ENCODE peak calls at places on chromosomes 5 and 9, in five cellular contexts. G is HL-60; A is WERI-Rb-1; W is CD8-positive, alpha-beta T cell; U is upper lobe of right lung. P is an unnamed sample.

GRCh38 chr9:87872079-87872624 is 10.5 kb upstream of the SPATA31E1 start:
- DNase-seq in G (no peak), A (peak; percentile 25), W (no peak), U (no peak), P (peak; percentile 46)

GRCh38 chr5:93307557-93307956 is 273.5 kb downstream of the NR2F1-AS1 start:
- DNase-seq in G (no peak), A (no peak), W (no peak), U (no peak), P (no peak)

GRCh38 chr5:7597058-7597457 is 201.1 kb downstream of the ADCY2 start:
- DNase-seq in G (no peak), A (no peak), W (no peak), U (no peak), P (no peak)

GRCh38 chr5:142104491-142104890 is 4.1 kb upstream of the NDFIP1 start:
- DNase-seq in G (no peak), A (no peak), W (no peak), U (no peak), P (no peak)

GRCh38 chr5:143879646-143880045 is 67.7 kb downstream of the HMHB1 start:
- DNase-seq in G (no peak), A (no peak), W (no peak), U (no peak), P (no peak)

GRCh38 chr9:19768798-19769197 is 20.0 kb downstream of the SLC24A2 start:
- DNase-seq in G (no peak), A (no peak), W (no peak), U (no peak), P (no peak)

GRCh38 chr5:18314192-18314778 is 680.0 kb downstream of the TAF11L14 start:
- DNase-seq in G (no peak), A (no peak), W (no peak), U (no peak), P (no peak)

GRCh38 chr5:15285901-15286583 is 213.9 kb upstream of the FBXL7 start:
- DNase-seq in G (no peak), A (no peak), W (no peak), U (no peak), P (no peak)

GRCh38 chr5:20166496-20166895 is 178.5 kb upstream of the CDH18 start:
- DNase-seq in G (no peak), A (peak; percentile 58), W (no peak), U (no peak), P (no peak)

GRCh38 chr5:13957032-13957645 is 12.7 kb upstream of the DNAH5 start:
- DNase-seq in G (peak; percentile 26), A (peak; percentile 65), W (no peak), U (no peak), P (peak; percentile 51)

GRCh38 chr5:78758169-78758839 is 109.7 kb upstream of the LHFPL2 start:
- DNase-seq in G (no peak), A (no peak), W (no peak), U (no peak), P (no peak)

GRCh38 chr5:78755822-78756429 is 107.4 kb upstream of the LHFPL2 start:
- DNase-seq in G (no peak), A (no peak), W (no peak), U (no peak), P (no peak)

GRCh38 chr5:78756853-78757252 is 108.3 kb upstream of the LHFPL2 start:
- DNase-seq in G (no peak), A (no peak), W (no peak), U (no peak), P (no peak)

GRCh38 chr5:78754655-78755054 is 106.1 kb upstream of the LHFPL2 start:
- DNase-seq in G (no peak), A (no peak), W (no peak), U (no peak), P (no peak)

GRCh38 chr5:78757269-78758053 is 108.9 kb upstream of the LHFPL2 start:
- DNase-seq in G (no peak), A (no peak), W (no peak), U (no peak), P (no peak)
- H3K4me3 ChIP-seq in G (no peak overlapping the region), A (no peak overlapping the region), W (no peak overlapping the region), U (no peak overlapping the region), P (no peak overlapping the region)

GRCh38 chr5:96663608-96664007 is 1.4 kb downstream of the CAST start:
- DNase-seq in G (no peak), A (no peak), W (no peak), U (no peak), P (peak; percentile 37)

GRCh38 chr5:96658272-96658671 is 3.9 kb upstream of the CAST start:
- DNase-seq in G (no peak), A (no peak), W (no peak), U (no peak), P (no peak)

GRCh38 chr5:96662725-96663513 is 743 bp downstream of the CAST start:
- DNase-seq in G (peak; percentile 67), A (peak; percentile 81), W (peak; percentile 73), U (peak; percentile 96), P (peak; percentile 95)

GRCh38 chr5:96661841-96662724 is at the start of gene CAST:
- DNase-seq in G (peak; percentile 54), A (peak; percentile 76), W (peak; percentile 50), U (peak; percentile 98), P (peak; percentile 92)

DNA sequence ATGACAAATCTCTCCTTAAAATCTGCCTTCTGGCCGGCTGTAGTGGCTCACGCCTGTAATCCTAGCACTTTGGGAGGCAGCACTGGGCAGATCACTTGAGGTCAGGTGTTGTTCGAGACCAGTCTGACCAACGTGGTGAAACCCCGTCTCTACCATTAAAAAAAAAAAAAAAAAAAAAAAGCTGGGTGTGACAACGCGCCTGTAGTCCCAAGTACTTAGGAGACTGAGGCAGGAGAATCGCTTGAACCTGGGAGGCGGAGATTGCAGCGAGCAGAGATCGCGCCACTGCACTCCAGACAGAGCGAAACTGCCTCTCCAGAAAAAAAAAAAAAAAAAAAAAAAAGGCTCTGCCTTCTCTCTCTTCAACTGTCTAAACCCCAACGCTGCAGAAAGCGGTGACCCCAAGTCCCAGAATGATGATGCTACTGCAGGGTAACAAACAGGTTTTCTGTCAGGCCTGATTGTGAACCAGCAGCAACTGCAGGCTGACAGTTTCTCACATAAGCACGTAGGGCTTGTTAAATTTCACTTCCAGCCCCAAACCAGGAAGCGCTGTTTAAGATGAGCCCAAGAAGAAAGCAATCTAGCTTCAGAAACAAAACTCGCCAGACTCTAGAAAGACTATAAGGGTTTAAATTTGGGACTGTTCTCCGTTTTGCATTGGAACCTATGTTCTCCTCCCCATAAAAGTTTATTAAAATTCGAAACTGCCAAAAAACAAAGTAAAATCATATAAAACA is 905 bp upstream of the CAST start:
- DNase-seq in G (peak; percentile 17), A (peak; percentile 39), W (peak; percentile 2), U (no peak), P (peak; percentile 9)
- H3K27me3 ChIP-seq in G (no peaks in the 10 kb centered on the region), A (no peaks in the 10 kb centered on the region), W (no peaks in the 10 kb centered on the region), U (no peaks in the 10 kb centered on the region), P (peaks cover 34% of the 10 kb centered on the region)

GRCh38 chr5:175668006-175668405 is 10.1 kb downstream of the HRH2 start:
- DNase-seq in G (no peak), A (no peak), W (no peak), U (no peak), P (no peak)

GRCh38 chr5:175659546-175660248 is 1.8 kb downstream of the HRH2 start:
- DNase-seq in G (no peak), A (no peak), W (no peak), U (no peak), P (no peak)

GRCh38 chr5:175664723-175665122 is 6.9 kb downstream of the HRH2 start:
- DNase-seq in G (no peak), A (no peak), W (no peak), U (no peak), P (no peak)

GRCh38 chr5:175658299-175659145 is 651 bp downstream of the HRH2 start:
- DNase-seq in G (peak; percentile 62), A (peak; percentile 42), W (no peak), U (no peak), P (peak; percentile 82)

DNA sequence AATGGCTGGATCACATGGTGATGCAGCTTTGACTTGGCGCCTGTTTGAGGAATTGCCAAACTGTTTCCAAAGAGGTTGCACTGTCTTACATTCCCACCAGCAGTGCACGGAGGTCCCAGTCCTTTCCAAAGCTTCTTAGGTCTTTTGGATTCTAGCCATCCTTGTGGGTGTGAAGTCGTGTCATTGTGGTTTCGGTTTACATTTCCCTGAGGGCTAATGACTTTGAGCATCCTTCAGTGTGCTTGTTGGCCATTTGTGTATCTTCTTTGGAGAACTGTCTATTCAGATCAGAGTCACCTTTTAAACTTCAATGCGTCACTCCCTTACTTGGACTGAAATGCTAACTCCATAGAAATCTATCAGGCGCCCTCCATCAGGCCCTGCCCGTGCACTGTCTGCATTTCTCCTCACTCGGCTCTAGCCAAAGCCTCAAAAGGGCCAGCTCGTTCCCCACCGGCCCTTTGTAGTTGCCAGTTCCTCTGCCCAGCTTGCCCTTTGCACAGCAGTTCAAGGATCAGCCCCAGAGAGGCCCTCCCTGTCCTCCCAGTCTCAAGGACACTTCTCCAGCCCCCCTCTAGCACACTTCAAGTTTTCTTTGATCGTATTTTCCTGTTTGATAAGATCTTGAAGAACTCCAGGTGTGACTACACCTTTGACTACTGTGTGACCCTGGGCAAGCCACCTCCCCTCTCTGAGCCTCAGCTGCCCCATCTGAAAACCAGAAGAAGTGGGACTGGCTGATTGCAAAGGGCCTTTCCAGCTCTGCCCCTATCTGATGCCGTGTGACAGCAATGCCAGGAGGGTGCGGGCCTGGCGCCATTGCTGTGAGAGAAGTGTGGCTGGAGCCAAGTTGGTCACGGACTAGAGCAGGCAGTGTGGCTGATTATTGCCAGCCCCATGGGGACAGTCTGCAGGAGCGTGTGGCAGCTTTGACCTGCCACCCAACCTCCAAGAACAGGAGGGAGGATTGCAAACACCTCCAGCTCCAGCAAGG is 5.6 kb downstream of the HRH2 start:
- DNase-seq in G (no peak), A (no peak), W (no peak), U (no peak), P (no peak)
- H3K4me3 ChIP-seq in G (no peak overlapping the region), A (no peak overlapping the region), W (no peak overlapping the region), U (no peak overlapping the region), P (no peak overlapping the region)

GRCh38 chr9:93228030-93228429 is 44.1 kb downstream of the WNK2 start:
- DNase-seq in G (no peak), A (no peak), W (no peak), U (no peak), P (no peak)
- H3K27me3 ChIP-seq in G (peaks cover 22% of the 10 kb centered on the region), A (no peaks in the 10 kb centered on the region), W (no peaks in the 10 kb centered on the region), U (peaks cover 14% of the 10 kb centered on the region), P (no peaks in the 10 kb centered on the region)